ENCODE peak calls at places on chromosomes 6 and 20, in four cellular contexts. One of them, this sample, is unnamed.

GRCh38 chr20:38094373-38094775 is 60.8 kb downstream of the RPRD1B start:
- DNase-seq in right cardiac atrium: peak; percentile 74
- DNase-seq in left lung: no peak
- DNase-seq in Peyer's patch: peak; percentile 71
- DNase-seq in this sample: peak; percentile 76

GRCh38 chr6:40077315-40077714 is 143.1 kb upstream of the MOCS1 start:
- DNase-seq in right cardiac atrium: no peak
- DNase-seq in left lung: no peak
- DNase-seq in Peyer's patch: no peak
- DNase-seq in this sample: no peak

GRCh38 chr6:13453771-13454251 is 33.6 kb downstream of the GFOD1 start:
- DNase-seq in right cardiac atrium: no peak
- DNase-seq in left lung: no peak
- DNase-seq in Peyer's patch: no peak
- DNase-seq in this sample: no peak

GRCh38 chr20:14700641-14700965 is 363.2 kb upstream of the FLRT3 start:
- DNase-seq in left lung: no peak
- DNase-seq in Peyer's patch: no peak
- DNase-seq in right cardiac atrium: no peak
- DNase-seq in this sample: no peak

GRCh38 chr6:16333580-16333979 is 95.2 kb downstream of the GMPR start:
- DNase-seq in left lung: no peak
- DNase-seq in Peyer's patch: no peak
- DNase-seq in right cardiac atrium: no peak
- DNase-seq in this sample: no peak

GRCh38 chr6:10033223-10033829 is 381.5 kb downstream of the TFAP2A start:
- DNase-seq in Peyer's patch: no peak
- DNase-seq in right cardiac atrium: no peak
- DNase-seq in left lung: no peak
- DNase-seq in this sample: no peak

GRCh38 chr6:89239338-89239737 is 22.2 kb upstream of the GABRR1 start:
- DNase-seq in Peyer's patch: no peak
- DNase-seq in right cardiac atrium: no peak
- DNase-seq in left lung: no peak
- DNase-seq in this sample: peak; percentile 66

GRCh38 chr6:44263357-44264100 is 1.8 kb downstream of the NFKBIE start:
- DNase-seq in Peyer's patch: peak; percentile 51
- DNase-seq in left lung: peak; percentile 71
- DNase-seq in right cardiac atrium: no peak
- DNase-seq in this sample: peak; percentile 40

GRCh38 chr20:38833857-38834164 is 28.3 kb downstream of the PPP1R16B start:
- DNase-seq in left lung: no peak
- DNase-seq in Peyer's patch: peak; percentile 43
- DNase-seq in right cardiac atrium: no peak
- DNase-seq in this sample: peak; percentile 39

GRCh38 chr6:110689275-110689935 is 125.9 kb downstream of the CDK19 start:
- DNase-seq in right cardiac atrium: no peak
- DNase-seq in Peyer's patch: no peak
- DNase-seq in left lung: no peak
- DNase-seq in this sample: no peak

GRCh38 chr6:5012531-5012930 is 8.7 kb upstream of the RPP40 start:
- DNase-seq in right cardiac atrium: no peak
- DNase-seq in Peyer's patch: no peak
- DNase-seq in left lung: no peak
- DNase-seq in this sample: no peak

GRCh38 chr20:22180244-22180643 is 404.1 kb downstream of the FOXA2 start:
- DNase-seq in left lung: no peak
- DNase-seq in right cardiac atrium: no peak
- DNase-seq in Peyer's patch: no peak
- DNase-seq in this sample: peak; percentile 1

GRCh38 chr6:134447883-134448387 is 130.0 kb upstream of the SGK1 start:
- DNase-seq in Peyer's patch: no peak
- DNase-seq in left lung: no peak
- DNase-seq in right cardiac atrium: no peak
- DNase-seq in this sample: no peak

GRCh38 chr20:14918281-14918680 is 580.9 kb upstream of the FLRT3 start:
- DNase-seq in Peyer's patch: no peak
- DNase-seq in left lung: no peak
- DNase-seq in right cardiac atrium: no peak
- DNase-seq in this sample: no peak

GRCh38 chr6:45836984-45837383 is 178.7 kb downstream of the CLIC5 start:
- DNase-seq in right cardiac atrium: no peak
- DNase-seq in left lung: no peak
- DNase-seq in Peyer's patch: no peak
- DNase-seq in this sample: no peak

GRCh38 chr6:19413323-19413722 is 423.8 kb upstream of the ID4 start:
- DNase-seq in right cardiac atrium: no peak
- DNase-seq in Peyer's patch: no peak
- DNase-seq in left lung: no peak
- DNase-seq in this sample: no peak

GRCh38 chr6:43953256-43953655 is 174.0 kb downstream of the MRPL14 start:
- DNase-seq in Peyer's patch: no peak
- DNase-seq in left lung: no peak
- DNase-seq in right cardiac atrium: no peak
- DNase-seq in this sample: no peak

GRCh38 chr6:13235339-13235738 is 93.0 kb downstream of the TBC1D7 start:
- DNase-seq in Peyer's patch: peak; percentile 24
- DNase-seq in right cardiac atrium: no peak
- DNase-seq in left lung: no peak
- DNase-seq in this sample: no peak

GRCh38 chr6:37289931-37290330 is 32.0 kb upstream of the TMEM217 start:
- DNase-seq in right cardiac atrium: no peak
- DNase-seq in left lung: no peak
- DNase-seq in Peyer's patch: no peak
- DNase-seq in this sample: no peak

GRCh38 chr6:145713746-145714145 is 21.6 kb downstream of the EPM2A start:
- DNase-seq in right cardiac atrium: no peak
- DNase-seq in left lung: no peak
- DNase-seq in Peyer's patch: no peak
- DNase-seq in this sample: no peak

GRCh38 chr6:75463896-75464295 is 29.7 kb downstream of the FILIP1 start:
- DNase-seq in left lung: no peak
- DNase-seq in Peyer's patch: no peak
- DNase-seq in right cardiac atrium: no peak
- DNase-seq in this sample: no peak

GRCh38 chr6:54198134-54198533 is 86.9 kb downstream of the MLIP start:
- DNase-seq in right cardiac atrium: no peak
- DNase-seq in Peyer's patch: no peak
- DNase-seq in left lung: no peak
- DNase-seq in this sample: no peak

GRCh38 chr6:489001-489400 is 97.4 kb downstream of the IRF4 start:
- DNase-seq in right cardiac atrium: no peak
- DNase-seq in left lung: no peak
- DNase-seq in Peyer's patch: no peak
- DNase-seq in this sample: no peak

GRCh38 chr6:28597217-28597835 is 71.6 kb downstream of the GPX5 start:
- DNase-seq in Peyer's patch: no peak
- DNase-seq in left lung: no peak
- DNase-seq in right cardiac atrium: peak; percentile 47
- DNase-seq in this sample: no peak

GRCh38 chr6:111482236-111482958 is 621 bp downstream of the REV3L start:
- DNase-seq in left lung: peak; percentile 52
- DNase-seq in Peyer's patch: peak; percentile 62
- DNase-seq in right cardiac atrium: peak; percentile 84
- DNase-seq in this sample: peak; percentile 70

GRCh38 chr20:45917790-45918141 is 5.8 kb upstream of the PLTP start:
- DNase-seq in right cardiac atrium: peak; percentile 69
- DNase-seq in Peyer's patch: no peak
- DNase-seq in left lung: no peak
- DNase-seq in this sample: no peak

GRCh38 chr6:168704678-168705077 is 263.7 kb downstream of the SMOC2 start:
- DNase-seq in right cardiac atrium: no peak
- DNase-seq in left lung: no peak
- DNase-seq in Peyer's patch: no peak
- DNase-seq in this sample: no peak

GRCh38 chr6:106390088-106390487 is 29.6 kb downstream of the CRYBG1 start:
- DNase-seq in right cardiac atrium: no peak
- DNase-seq in left lung: no peak
- DNase-seq in Peyer's patch: no peak
- DNase-seq in this sample: no peak
- H3K27ac ChIP-seq in right cardiac atrium: no peak overlapping the region
- H3K27ac ChIP-seq in left lung: no peak overlapping the region
- H3K27ac ChIP-seq in Peyer's patch: no peak overlapping the region
- H3K27ac ChIP-seq in this sample: no peak overlapping the region

DNA sequence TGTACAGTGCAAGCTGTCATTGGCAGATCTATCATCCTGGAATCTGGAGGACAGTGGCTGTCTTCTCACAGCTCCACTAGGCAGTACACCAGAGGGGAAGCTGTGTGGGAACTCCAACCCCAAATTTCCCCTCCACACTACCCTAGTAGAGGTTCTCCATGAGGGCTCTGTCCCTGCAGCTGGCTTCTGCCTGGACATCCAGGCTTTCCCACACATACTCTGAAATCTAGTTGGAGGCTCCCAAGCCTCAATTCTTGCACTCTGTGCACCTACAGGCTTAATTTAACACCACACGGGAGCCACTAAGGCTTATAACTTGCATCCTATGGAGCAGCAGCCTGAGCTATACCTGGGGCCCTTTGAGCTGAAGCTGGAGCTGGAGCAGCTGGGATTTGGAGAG is 43.0 kb upstream of the TRIM39 start:
- DNase-seq in left lung: no peak
- DNase-seq in right cardiac atrium: no peak
- DNase-seq in Peyer's patch: no peak
- DNase-seq in this sample: no peak
- H3K9me3 ChIP-seq in left lung: peaks cover 96% of the 10 kb centered on the region
- H3K9me3 ChIP-seq in right cardiac atrium: peaks cover 4% of the 10 kb centered on the region
- H3K9me3 ChIP-seq in Peyer's patch: peaks cover 71% of the 10 kb centered on the region
- H3K9me3 ChIP-seq in this sample: peaks cover 55% of the 10 kb centered on the region

DNA sequence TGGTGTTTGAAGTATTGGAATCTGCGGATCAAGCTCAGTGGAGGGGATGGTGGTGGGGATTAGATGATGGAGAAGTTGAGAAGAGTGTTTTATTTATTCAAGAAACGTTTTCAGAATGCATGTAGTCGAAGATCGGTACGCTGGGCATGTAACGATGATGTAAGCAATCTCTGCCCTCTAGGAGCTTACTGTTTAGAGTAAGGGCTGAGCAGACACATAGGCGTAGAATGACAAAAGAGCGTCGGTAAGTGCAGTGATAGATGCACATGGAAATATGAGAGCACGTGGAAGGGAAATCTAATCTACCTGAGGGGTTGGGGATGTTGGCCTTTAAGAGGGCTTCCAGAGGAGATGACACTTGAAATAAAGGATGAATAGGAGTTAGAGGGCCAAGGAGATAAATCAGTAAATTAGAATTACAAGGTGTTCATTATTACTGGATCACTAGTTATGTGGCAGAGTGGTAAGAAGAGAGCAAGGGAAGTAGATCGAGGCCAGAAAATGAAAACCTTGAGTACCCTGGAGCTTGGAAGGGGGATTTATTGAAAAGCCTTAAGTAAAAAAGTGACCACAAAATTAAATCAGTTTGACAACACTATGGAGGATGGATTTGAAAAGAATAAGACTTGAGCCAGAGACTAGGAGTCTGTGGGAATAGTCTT is 747 bp downstream of the TRMT11 start:
- DNase-seq in Peyer's patch: no peak
- DNase-seq in right cardiac atrium: no peak
- DNase-seq in left lung: no peak
- DNase-seq in this sample: peak; percentile 28
- H3K27ac ChIP-seq in Peyer's patch: peak overlapping the region; percentile 79
- H3K27ac ChIP-seq in right cardiac atrium: peak overlapping the region; percentile 75
- H3K27ac ChIP-seq in left lung: peak overlapping the region; percentile 78
- H3K27ac ChIP-seq in this sample: peak overlapping the region; percentile 44

DNA sequence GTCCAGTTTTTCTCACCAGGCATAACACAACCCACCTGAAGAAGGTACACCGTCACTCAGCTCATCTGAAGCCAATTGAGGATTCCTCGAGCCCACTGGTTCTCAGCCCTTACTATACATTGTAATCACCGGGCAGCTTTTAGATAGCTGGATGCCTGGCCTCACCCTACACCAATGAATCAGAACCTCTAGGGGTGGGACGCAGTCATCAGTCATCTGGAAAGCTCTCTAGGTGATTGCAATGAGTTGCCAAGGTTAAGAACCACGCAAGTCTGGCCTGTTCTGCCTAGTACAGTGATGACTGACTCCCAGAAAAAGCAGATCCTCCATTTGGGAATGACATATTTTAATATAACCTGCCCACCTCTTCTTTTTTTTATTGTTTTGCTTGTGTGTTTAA is 41.1 kb downstream of the MC3R start:
- DNase-seq in Peyer's patch: no peak
- DNase-seq in right cardiac atrium: no peak
- DNase-seq in left lung: no peak
- DNase-seq in this sample: no peak
- H3K9me3 ChIP-seq in Peyer's patch: no peaks in the 10 kb centered on the region
- H3K9me3 ChIP-seq in right cardiac atrium: no peaks in the 10 kb centered on the region
- H3K9me3 ChIP-seq in left lung: no peaks in the 10 kb centered on the region
- H3K9me3 ChIP-seq in this sample: no peaks in the 10 kb centered on the region